ENCODE peak calls at places on chromosomes 13 and 19, in five cellular contexts. J is IMR-90, L is neuronal stem cell, O is HCT116, E is GM23248. T is an unnamed sample.

GRCh38 chr13:37348916-37349653 is 243.6 kb upstream of the CSNK1A1L start:
- DNase-seq in J (peak; percentile 49), L (no peak), O (no peak), E (no peak), T (no peak)

GRCh38 chr19:3137139-3137538 is 1.3 kb downstream of the GNA15 start:
- DNase-seq in J (no peak), L (no peak), O (no peak), E (no peak), T (peak; percentile 44)

GRCh38 chr19:4732680-4733114 is 9.1 kb upstream of the DPP9 start:
- DNase-seq in J (peak; percentile 57), L (peak; percentile 59), O (peak; percentile 58), E (peak; percentile 75), T (peak; percentile 66)

GRCh38 chr19:42150940-42151339 is 18.7 kb upstream of the POU2F2 start:
- DNase-seq in J (no peak), L (no peak), O (no peak), E (no peak), T (no peak)

GRCh38 chr19:4454952-4455738 is 2.4 kb downstream of the UBXN6 start:
- DNase-seq in J (peak; percentile 62), L (no peak), O (no peak), E (peak; percentile 89), T (no peak)

GRCh38 chr13:104389722-104390121 is 1323.5 kb upstream of the SLC10A2 start:
- DNase-seq in J (no peak), L (no peak), O (no peak), E (no peak), T (no peak)

GRCh38 chr13:80030491-80030890 is 310.4 kb downstream of the SPRY2 start:
- DNase-seq in J (no peak), L (no peak), O (peak; percentile 18), E (peak; percentile 38), T (no peak)

GRCh38 chr19:11286312-11286974 is 9.5 kb upstream of the TSPAN16 start:
- DNase-seq in J (peak; percentile 58), L (no peak), O (no peak), E (peak; percentile 49), T (no peak)

GRCh38 chr19:3363841-3364500 is 2.4 kb upstream of the NFIC start:
- DNase-seq in J (no peak), L (no peak), O (no peak), E (no peak), T (no peak)

GRCh38 chr19:21158523-21159135 is 16.8 kb downstream of the ZNF431 start:
- DNase-seq in J (peak; percentile 68), L (no peak), O (no peak), E (peak; percentile 55), T (no peak)

GRCh38 chr13:74136089-74136658 is 2.0 kb upstream of the KLF12 start:
- DNase-seq in J (peak; percentile 62), L (no peak), O (no peak), E (peak; percentile 75), T (peak; percentile 64)

GRCh38 chr13:110944121-110944967 is 29.5 kb upstream of the ANKRD10 start:
- DNase-seq in J (peak; percentile 69), L (no peak), O (peak; percentile 77), E (peak; percentile 76), T (peak; percentile 42)

GRCh38 chr19:3984908-3985642 is at the start of gene EEF2:
- DNase-seq in J (peak; percentile 87), L (peak; percentile 91), O (peak; percentile 68), E (peak; percentile 94), T (peak; percentile 90)

GRCh38 chr19:8342316-8342683 is 762 bp downstream of the KANK3 start:
- DNase-seq in J (no peak), L (no peak), O (no peak), E (no peak), T (no peak)

GRCh38 chr13:37118002-37118401 is 12.5 kb upstream of the CSNK1A1L start:
- DNase-seq in J (no peak), L (no peak), O (no peak), E (no peak), T (no peak)

GRCh38 chr13:36297600-36298338 is at the start of gene CCDC169:
- DNase-seq in J (peak; percentile 51), L (peak; percentile 65), O (no peak), E (peak; percentile 83), T (no peak)

GRCh38 chr13:99657848-99658265 is 156.6 kb downstream of the TM9SF2 start:
- DNase-seq in J (no peak), L (no peak), O (no peak), E (peak; percentile 67), T (no peak)

GRCh38 chr19:50797429-50798115 is 7.4 kb downstream of the ACP4 start:
- DNase-seq in J (no peak), L (no peak), O (no peak), E (no peak), T (no peak)

GRCh38 chr13:79883216-79883615 is 402.3 kb downstream of the NDFIP2 start:
- DNase-seq in J (no peak), L (no peak), O (no peak), E (no peak), T (no peak)

GRCh38 chr13:98300956-98301641 is 124.0 kb upstream of the RNF113B start:
- DNase-seq in J (peak; percentile 82), L (no peak), O (no peak), E (peak; percentile 67), T (no peak)

GRCh38 chr13:25771208-25771607 is 280.6 kb downstream of the SHISA2 start:
- DNase-seq in J (no peak), L (no peak), O (no peak), E (no peak), T (no peak)

GRCh38 chr19:48618916-48619691 is at the start of the genes RPL18 and SPHK2:
- DNase-seq in J (peak; percentile 100), L (peak; percentile 99), O (peak; percentile 99), E (peak; percentile 99), T (peak; percentile 98)

GRCh38 chr19:30666301-30666803 is 294.2 kb downstream of the ZNF536 start:
- DNase-seq in J (peak; percentile 13), L (peak; percentile 54), O (no peak), E (peak; percentile 64), T (peak; percentile 56)

GRCh38 chr19:9128171-9128570 is 1.4 kb upstream of the OR7G3 start:
- DNase-seq in J (peak; percentile 4), L (no peak), O (peak; percentile 82), E (peak; percentile 5), T (no peak)

GRCh38 chr19:4077800-4078683 is 11.3 kb upstream of the ZBTB7A start:
- DNase-seq in J (no peak), L (no peak), O (no peak), E (peak; percentile 64), T (peak; percentile 55)

GRCh38 chr13:79442706-79443105 is 36.7 kb upstream of the RBM26 start:
- DNase-seq in J (no peak), L (no peak), O (no peak), E (peak; percentile 34), T (no peak)

GRCh38 chr19:49932041-49932451 is 2.7 kb upstream of the NUP62 start:
- DNase-seq in J (no peak), L (no peak), O (no peak), E (no peak), T (no peak)

GRCh38 chr13:34035676-34036325 is 217.9 kb downstream of the RFC3 start:
- DNase-seq in J (no peak), L (no peak), O (no peak), E (peak; percentile 63), T (no peak)

GRCh38 chr13:84362777-84363176 is 480.5 kb upstream of the SLITRK1 start:
- DNase-seq in J (no peak), L (no peak), O (no peak), E (peak; percentile 6), T (no peak)

GRCh38 chr19:32196690-32197420 is 148.6 kb upstream of the ZNF507 start:
- DNase-seq in J (no peak), L (no peak), O (no peak), E (no peak), T (no peak)

GRCh38 chr19:32200312-32201038 is 144.9 kb upstream of the ZNF507 start:
- DNase-seq in J (no peak), L (no peak), O (no peak), E (no peak), T (no peak)

GRCh38 chr19:32199501-32200040 is 145.8 kb upstream of the ZNF507 start:
- DNase-seq in J (no peak), L (no peak), O (no peak), E (no peak), T (no peak)

GRCh38 chr19:32195706-32196610 is 149.5 kb upstream of the ZNF507 start:
- DNase-seq in J (no peak), L (no peak), O (no peak), E (no peak), T (no peak)

GRCh38 chr19:32197896-32198882 is 147.2 kb upstream of the ZNF507 start:
- DNase-seq in J (no peak), L (no peak), O (no peak), E (no peak), T (no peak)
- H3K4me2 ChIP-seq in J (no peak overlapping the region), L (no peak overlapping the region), O (no peak overlapping the region), E (no peak overlapping the region), T (no peak overlapping the region)

DNA sequence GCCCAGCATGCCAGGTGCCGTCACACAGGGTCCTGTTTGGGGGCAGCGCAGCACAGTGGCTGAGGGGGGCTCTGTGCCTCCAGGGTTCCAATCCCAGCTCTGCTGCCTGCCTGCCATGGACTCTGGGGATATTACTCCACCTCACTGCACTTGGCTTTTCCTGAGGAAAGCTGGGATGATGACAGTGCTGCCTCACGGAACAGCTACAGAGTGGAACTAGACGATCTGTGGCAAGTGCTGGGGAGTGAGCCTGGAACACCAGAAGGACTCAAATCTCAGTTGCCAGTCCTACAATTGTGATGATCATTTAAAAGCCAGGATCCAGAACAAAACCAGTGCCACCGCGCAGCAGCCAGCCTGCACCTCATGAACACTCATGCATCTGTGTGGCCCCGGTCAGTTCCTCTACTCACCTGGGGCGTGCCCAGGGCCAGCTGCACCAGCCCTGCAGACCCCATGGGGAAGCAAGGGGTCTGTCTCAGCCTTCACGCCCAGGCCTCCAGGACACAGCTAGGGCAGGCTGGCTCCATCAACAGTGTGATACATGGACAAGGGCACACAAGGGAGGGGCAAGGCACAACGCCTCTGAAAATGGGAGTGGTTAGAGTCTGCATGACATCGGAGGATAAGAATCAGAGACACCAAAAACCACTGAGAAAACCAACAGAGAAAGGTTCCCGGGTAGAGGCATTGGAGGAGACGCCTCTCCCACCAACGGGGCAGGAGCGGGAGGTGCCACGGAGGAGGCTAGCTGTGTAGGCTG is 55.2 kb downstream of the ATP7B start:
- DNase-seq in J (no peak), L (no peak), O (no peak), E (no peak), T (no peak)
- H3K4me2 ChIP-seq in J (no peak overlapping the region), L (no peak overlapping the region), O (no peak overlapping the region), E (no peak overlapping the region), T (no peak overlapping the region)

GRCh38 chr19:18906605-18907519 is 10.9 kb upstream of the CERS1 start:
- DNase-seq in J (no peak), L (no peak), O (no peak), E (no peak), T (no peak)
- H3K4me2 ChIP-seq in J (no peak overlapping the region), L (no peak overlapping the region), O (no peak overlapping the region), E (no peak overlapping the region), T (no peak overlapping the region)

GRCh38 chr13:31878955-31879354 is 139.6 kb downstream of the RXFP2 start:
- DNase-seq in J (no peak), L (no peak), O (no peak), E (no peak), T (no peak)

GRCh38 chr13:31878495-31878894 is 139.2 kb downstream of the RXFP2 start:
- DNase-seq in J (no peak), L (no peak), O (no peak), E (no peak), T (no peak)

GRCh38 chr13:31869582-31869981 is 130.3 kb downstream of the RXFP2 start:
- DNase-seq in J (no peak), L (no peak), O (no peak), E (no peak), T (no peak)

GRCh38 chr13:31870511-31870910 is 131.2 kb downstream of the RXFP2 start:
- DNase-seq in J (no peak), L (no peak), O (no peak), E (peak; percentile 28), T (no peak)

GRCh38 chr13:31875134-31875533 is 135.8 kb downstream of the RXFP2 start:
- DNase-seq in J (no peak), L (no peak), O (no peak), E (no peak), T (no peak)
- H3K4me2 ChIP-seq in J (no peak overlapping the region), L (no peak overlapping the region), O (no peak overlapping the region), E (no peak overlapping the region), T (no peak overlapping the region)

T was measured in DND-41.